ENCODE peak calls at places on chromosomes 5 and 9, in ten cellular contexts. G, J, N, U, A, T, B, L, I and F are unnamed samples.

GRCh38 chr9:127004946-127005769 is 90.6 kb downstream of the RALGPS1 start:
- DNase-seq in L (peak), G (no peak), T (no peak), B (no peak), I (no peak), U (peak), J (no peak), N (no peak), A (peak), F (no peak)

GRCh38 chr5:34802834-34803563 is 36.0 kb upstream of the TTC23L start:
- DNase-seq in U (no peak), I (no peak), B (no peak), L (no peak), A (no peak), G (no peak), T (no peak), N (no peak), J (no peak), F (no peak)

GRCh38 chr5:2895876-2896275 is 144.4 kb upstream of the IRX2 start:
- DNase-seq in G (no peak), T (no peak), A (no peak), B (no peak), L (no peak), U (no peak), J (peak), N (no peak), I (no peak), F (no peak)

GRCh38 chr9:23123048-23123632 is 676.5 kb downstream of the DMRTA1 start:
- DNase-seq in B (no peak), A (peak), I (no peak), G (no peak), J (no peak), U (peak), L (peak), N (no peak), T (no peak), F (no peak)

GRCh38 chr5:60161340-60161934 is 267.9 kb upstream of the PDE4D start:
- DNase-seq in A (peak), I (no peak), L (peak), J (no peak), B (no peak), U (peak), T (no peak), N (no peak), G (no peak), F (no peak)

GRCh38 chr9:87498816-87499454 is 1.3 kb downstream of the DAPK1 start:
- DNase-seq in J (peak), T (no peak), I (no peak), U (no peak), B (no peak), N (no peak), G (no peak), A (no peak), L (no peak), F (no peak)

GRCh38 chr5:10689391-10690081 is 71.5 kb downstream of the DAP start:
- DNase-seq in J (no peak), L (peak), G (no peak), B (no peak), A (peak), U (peak), T (no peak), I (no peak), N (no peak), F (no peak)

GRCh38 chr9:111831371-111832108 is 36.8 kb upstream of the SHOC1 start:
- DNase-seq in B (no peak), I (no peak), U (no peak), J (no peak), T (no peak), N (no peak), G (no peak), A (peak), L (no peak), F (no peak)

GRCh38 chr9:79477241-79477830 is 94.4 kb upstream of the TLE4 start:
- DNase-seq in U (no peak), A (no peak), G (no peak), B (no peak), L (no peak), N (no peak), J (no peak), I (no peak), T (no peak), F (no peak)

GRCh38 chr9:75108571-75108970 is 20.3 kb downstream of the OSTF1 start:
- DNase-seq in I (no peak), B (no peak), N (no peak), T (peak), L (peak), J (no peak), G (peak), A (peak), U (no peak), F (peak)

GRCh38 chr9:115018547-115019435 is 88.4 kb upstream of the TNFSF8 start:
- DNase-seq in T (peak), J (no peak), U (no peak), B (no peak), L (peak), I (no peak), G (no peak), A (peak), N (no peak), F (peak)

GRCh38 chr5:17882760-17883488 is 248.7 kb downstream of the TAF11L14 start:
- DNase-seq in L (no peak), N (no peak), A (no peak), T (no peak), B (no peak), U (peak), I (no peak), G (no peak), J (no peak), F (no peak)

GRCh38 chr5:134586866-134587524 is 45.6 kb downstream of the SAR1B start:
- DNase-seq in B (peak), I (peak), A (peak), U (peak), T (peak), G (peak), N (peak), J (peak), L (peak), F (peak)

GRCh38 chr5:27594141-27594540 is 555.8 kb upstream of the CDH9 start:
- DNase-seq in T (no peak), A (no peak), J (no peak), L (no peak), U (no peak), N (no peak), G (no peak), I (no peak), B (no peak), F (no peak)

GRCh38 chr5:81313278-81313677 is 11.9 kb downstream of the ZCCHC9 start:
- DNase-seq in I (no peak), U (no peak), L (no peak), G (no peak), J (no peak), T (no peak), A (no peak), B (no peak), N (no peak), F (no peak)

GRCh38 chr9:20873240-20873860 is 158.1 kb downstream of the HACD4 start:
- DNase-seq in G (no peak), T (no peak), N (no peak), J (no peak), U (no peak), I (peak), A (peak), L (peak), B (no peak), F (no peak)

GRCh38 chr5:140301136-140301535 is 1.8 kb downstream of the PFDN1 start:
- DNase-seq in B (no peak), T (no peak), N (no peak), G (no peak), I (no peak), A (no peak), J (no peak), U (no peak), L (no peak), F (no peak)

GRCh38 chr5:1394881-1395860 is 50.1 kb downstream of the SLC6A3 start:
- DNase-seq in A (no peak), N (no peak), I (peak), G (peak), U (no peak), T (no peak), J (no peak), L (no peak), B (no peak), F (no peak)

GRCh38 chr9:128892223-128892892 is 10.4 kb downstream of the LRRC8A start:
- DNase-seq in B (peak), T (peak), N (peak), L (peak), I (no peak), A (peak), G (peak), J (peak), U (peak), F (peak)

GRCh38 chr9:126228779-126229444 is 97.7 kb upstream of the MVB12B start:
- DNase-seq in T (peak), N (peak), G (peak), A (peak), U (peak), J (peak), L (peak), I (peak), B (peak), F (peak)

GRCh38 chr5:137575847-137576246 is 76.7 kb upstream of the SPOCK1 start:
- DNase-seq in U (peak), A (no peak), G (no peak), J (no peak), B (no peak), N (no peak), T (no peak), L (peak), I (no peak), F (no peak)

GRCh38 chr9:78021692-78022091 is 9.9 kb downstream of the GNAQ start:
- DNase-seq in U (no peak), T (no peak), L (peak), J (no peak), A (no peak), G (peak), B (no peak), I (no peak), N (no peak), F (no peak)

GRCh38 chr9:131420913-131421312 is 27.0 kb downstream of the PRRC2B start:
- DNase-seq in T (no peak), J (peak), U (peak), I (no peak), A (no peak), B (no peak), L (peak), G (no peak), N (no peak), F (no peak)

GRCh38 chr9:133739408-133740280 is 1.5 kb upstream of the SARDH start:
- DNase-seq in A (no peak), N (no peak), T (no peak), L (no peak), U (no peak), B (no peak), G (no peak), J (peak), I (no peak), F (peak)

GRCh38 chr5:37789991-37790390 is 49.9 kb downstream of the GDNF start:
- DNase-seq in J (no peak), I (no peak), U (no peak), A (no peak), G (no peak), N (no peak), L (peak), T (no peak), B (no peak), F (no peak)

GRCh38 chr9:111050819-111051218 is 12.5 kb upstream of the LPAR1 start:
- DNase-seq in G (no peak), B (no peak), A (no peak), J (no peak), T (no peak), N (no peak), I (no peak), L (peak), U (peak), F (no peak)

GRCh38 chr5:1172670-1173404 is 28.6 kb upstream of the SLC6A19 start:
- DNase-seq in L (no peak), A (no peak), J (no peak), N (no peak), G (no peak), T (no peak), B (no peak), U (no peak), I (no peak), F (no peak)

GRCh38 chr5:109939109-109939682 is 249.5 kb downstream of the MAN2A1 start:
- DNase-seq in J (no peak), U (peak), B (no peak), T (no peak), A (peak), N (no peak), G (no peak), I (no peak), L (peak), F (no peak)

GRCh38 chr5:1901983-1902382 is 19.3 kb upstream of the IRX4 start:
- DNase-seq in A (no peak), J (no peak), B (no peak), T (no peak), I (no peak), L (no peak), U (no peak), N (no peak), G (no peak), F (no peak)

GRCh38 chr5:54656261-54656728 is 138.7 kb downstream of the SNX18 start:
- DNase-seq in T (peak), G (no peak), U (no peak), A (no peak), I (no peak), J (peak), L (no peak), B (no peak), N (no peak), F (peak)

GRCh38 chr5:71924980-71925379 is 182.3 kb upstream of the MAP1B start:
- DNase-seq in L (peak), J (no peak), I (no peak), T (no peak), A (peak), B (no peak), G (no peak), N (no peak), U (peak), F (no peak)

GRCh38 chr5:119218830-119219782 is 136.7 kb upstream of the TNFAIP8 start:
- DNase-seq in I (no peak), A (no peak), L (peak), B (no peak), T (no peak), N (no peak), J (no peak), G (no peak), U (no peak), F (no peak)

GRCh38 chr9:117926031-117926655 is 221.9 kb downstream of the TLR4 start:
- DNase-seq in L (no peak), G (no peak), U (peak), T (no peak), I (no peak), J (no peak), A (no peak), B (no peak), N (no peak), F (no peak)

GRCh38 chr9:117929873-117930272 is 225.7 kb downstream of the TLR4 start:
- DNase-seq in G (no peak), B (no peak), N (no peak), T (no peak), L (no peak), I (no peak), J (peak), U (peak), A (no peak), F (no peak)

GRCh38 chr9:117932585-117932984 is 228.4 kb downstream of the TLR4 start:
- DNase-seq in N (no peak), B (no peak), A (no peak), U (no peak), G (no peak), I (no peak), L (no peak), T (no peak), J (no peak), F (no peak)

DNA sequence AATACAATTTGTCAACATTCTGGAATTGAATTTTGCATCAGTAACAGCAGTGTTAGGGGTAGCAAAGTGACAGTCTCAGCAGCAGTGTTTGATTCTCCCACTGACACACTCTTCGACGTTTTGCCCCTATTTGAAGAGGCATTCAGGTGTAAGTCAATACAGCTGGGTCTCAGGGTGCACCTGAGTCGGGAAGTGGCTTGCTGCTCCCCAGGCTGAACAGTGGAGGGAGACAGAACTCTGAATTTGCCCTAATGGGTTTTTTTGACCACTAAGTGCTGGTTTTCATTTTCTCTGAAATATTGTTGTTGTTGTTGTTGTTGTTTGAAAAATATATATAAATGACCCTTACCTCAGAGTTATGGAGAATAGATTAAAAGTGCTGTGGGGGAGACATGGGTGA is 223.2 kb downstream of the TLR4 start:
- DNase-seq in J (no peak), L (no peak), I (no peak), A (no peak), U (peak), B (no peak), G (no peak), T (no peak), N (no peak), F (no peak)
- TF ChIP-seq CTCF in J (no peak), L (no peak), I (no peak), A (no peak), U (no peak), B (no peak), G (no peak), T (no peak), N (no peak), F (no peak)

DNA sequence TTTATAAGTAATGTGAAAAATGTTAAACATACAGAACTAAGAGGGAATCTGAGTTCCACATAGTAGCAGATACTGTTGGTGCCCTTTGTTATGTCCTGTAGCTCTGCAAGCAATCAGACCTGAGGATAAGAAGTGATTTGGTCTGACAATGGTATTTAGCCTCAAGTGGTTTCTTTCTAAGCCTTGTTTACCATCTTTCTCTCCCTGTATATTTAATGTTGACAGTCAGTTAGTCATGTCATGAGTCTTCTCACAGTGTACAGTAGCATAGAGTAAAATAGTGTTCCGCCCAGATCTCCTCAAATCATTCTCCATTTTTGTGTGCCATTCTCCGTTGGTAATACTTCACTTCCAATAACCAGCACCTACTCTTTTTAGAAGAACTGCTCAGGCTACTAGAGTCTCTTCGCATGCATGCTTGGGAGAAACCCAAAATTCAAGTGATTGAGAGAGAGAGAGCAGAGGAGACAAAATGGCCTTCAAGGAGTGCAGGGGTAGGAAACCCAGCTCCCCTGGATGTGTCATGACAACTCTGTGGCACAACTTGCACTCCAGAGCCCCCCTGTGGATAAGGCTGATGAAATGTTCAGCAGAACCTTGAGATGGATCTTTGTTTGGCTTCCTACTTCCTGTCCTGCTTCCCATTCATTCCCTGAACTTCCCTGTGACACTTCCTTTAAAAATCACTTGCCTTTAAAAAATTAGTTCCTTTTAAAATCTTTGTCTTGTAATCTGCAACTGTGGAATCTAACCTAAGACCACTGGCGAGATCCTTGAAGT is 129.2 kb upstream of the FST start:
- DNase-seq in T (no peak), L (no peak), N (no peak), G (no peak), A (no peak), U (no peak), B (no peak), J (no peak), I (no peak), F (no peak)
- TF ChIP-seq CTCF in T (no peak), L (no peak), N (no peak), G (no peak), A (peak), U (no peak), B (no peak), J (no peak), I (no peak), F (no peak)

GRCh38 chr5:149608936-149609502 is 27.7 kb downstream of the ARHGEF37 start:
- DNase-seq in A (no peak), N (no peak), T (no peak), G (no peak), B (no peak), L (no peak), U (peak), J (no peak), I (no peak), F (no peak)

GRCh38 chr5:149614034-149614907 is 33.0 kb downstream of the ARHGEF37 start:
- DNase-seq in B (no peak), U (no peak), L (no peak), A (no peak), G (no peak), J (no peak), N (no peak), I (no peak), T (no peak), F (no peak)

GRCh38 chr5:149611327-149611726 is 30.0 kb downstream of the ARHGEF37 start:
- DNase-seq in J (peak), B (peak), A (peak), G (peak), N (no peak), U (no peak), I (no peak), T (peak), L (peak), F (peak)

GRCh38 chr5:149609640-149610297 is 28.5 kb downstream of the ARHGEF37 start:
- DNase-seq in T (no peak), A (no peak), N (no peak), U (no peak), L (no peak), B (no peak), G (no peak), J (no peak), I (no peak), F (no peak)

DNA sequence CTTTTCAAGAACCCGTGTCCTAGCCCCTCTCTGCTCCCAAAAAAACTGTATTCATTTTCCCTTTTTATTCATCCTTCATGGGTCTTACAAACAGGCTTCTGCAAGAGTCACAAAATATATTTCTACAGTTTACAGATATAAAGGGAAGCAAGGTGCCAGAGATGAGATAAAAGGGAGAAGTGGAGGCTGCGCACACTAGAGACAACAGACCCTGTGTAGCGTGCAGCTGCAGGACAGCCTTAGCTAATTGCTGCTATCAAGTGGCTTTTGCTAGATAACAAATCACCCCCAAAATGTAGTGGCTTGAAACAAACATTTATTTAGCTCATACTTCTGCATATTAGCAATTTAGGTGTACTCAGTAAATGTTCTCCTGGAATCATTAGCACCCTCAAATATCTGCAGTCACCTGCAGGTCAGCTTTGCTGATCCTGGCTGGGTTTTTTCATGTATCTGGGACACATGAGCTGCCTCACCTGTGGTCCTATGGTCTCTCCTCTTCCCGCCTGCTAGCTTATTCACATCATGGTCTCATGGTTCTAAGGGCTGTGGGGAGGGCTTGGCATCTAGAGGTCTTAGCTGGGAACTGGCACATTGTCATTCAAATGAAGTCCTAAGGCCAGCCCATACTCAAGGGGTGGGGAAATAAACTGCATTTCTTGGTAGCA is 29.4 kb downstream of the ARHGEF37 start:
- DNase-seq in A (no peak), G (no peak), B (no peak), T (no peak), I (no peak), J (no peak), N (no peak), L (no peak), U (no peak), F (no peak)
- TF ChIP-seq CTCF in A (no peak), G (no peak), B (no peak), T (no peak), I (no peak), J (no peak), N (no peak), L (no peak), U (no peak), F (no peak)

GRCh38 chr9:136777359-136777758 is 13.0 kb upstream of the LCN15 start:
- DNase-seq in G (no peak), T (no peak), U (no peak), N (no peak), J (no peak), B (no peak), I (no peak), L (no peak), A (no peak), F (no peak)
- TF ChIP-seq CTCF in G (no peak), T (no peak), U (no peak), N (no peak), J (no peak), B (no peak), I (no peak), L (no peak), A (no peak), F (no peak)

GRCh38 chr9:98049668-98050067 is 6.9 kb upstream of the NANS start:
- DNase-seq in N (no peak), B (no peak), I (no peak), A (no peak), T (no peak), U (no peak), G (no peak), L (no peak), J (no peak), F (no peak)

GRCh38 chr9:98047002-98047401 is 9.5 kb upstream of the NANS start:
- DNase-seq in N (no peak), L (no peak), J (no peak), A (no peak), I (no peak), B (no peak), U (no peak), T (no peak), G (no peak), F (no peak)

GRCh38 chr9:98046161-98046543 is 10.4 kb upstream of the NANS start:
- DNase-seq in G (no peak), T (no peak), U (no peak), J (no peak), N (no peak), L (no peak), A (no peak), B (no peak), I (no peak), F (no peak)

GRCh38 chr9:98043921-98044320 is 12.6 kb upstream of the NANS start:
- DNase-seq in N (no peak), T (no peak), B (no peak), U (no peak), G (no peak), L (no peak), J (no peak), I (no peak), A (no peak), F (no peak)

GRCh38 chr9:98045234-98046160 is 11.0 kb upstream of the NANS start:
- DNase-seq in U (no peak), J (no peak), L (peak), B (no peak), I (peak), G (no peak), A (no peak), T (no peak), N (no peak), F (no peak)
- TF ChIP-seq CTCF in U (no peak), J (no peak), L (no peak), B (no peak), I (peak), G (no peak), A (no peak), T (no peak), N (no peak), F (no peak)